ENCODE peak calls at places on chromosome 11, in ten cellular contexts. A is prostate gland; C is NT2/D1; G is foreskin melanocyte; S is stimulated activated CD4-positive, alpha-beta T cell treated with anti-CD3 and anti-CD28 coated beads, TNF-alpha, amount 100 ng/mL, for 24 hours; I is H9; M is fibroblast of the aortic adventitia; E is head of caudate nucleus; R is HFFc6; D is cardiac fibroblast. Z is an unnamed sample.
A peak's percentile ranks its signal among the peaks of the same experiment; 100 is the strongest.

GRCh38 chr11:120854988-120855387 is 168.9 kb upstream of the TBCEL start:
- DNase-seq in A (no peak), C (no peak), G (no peak), S (no peak), I (no peak), M (peak; percentile 6), E (no peak), R (no peak), D (no peak), Z (no peak)

GRCh38 chr11:42770444-42771065 is 541.2 kb upstream of the API5 start:
- DNase-seq in A (no peak), C (peak; percentile 52), G (peak; percentile 4), S (no peak), I (peak; percentile 31), M (no peak), E (peak; percentile 31), R (no peak), D (peak; percentile 39), Z (peak; percentile 14)

GRCh38 chr11:117816151-117816741 is 8.3 kb downstream of the FXYD2 start:
- DNase-seq in A (no peak), C (peak; percentile 75), G (peak; percentile 35), S (no peak), I (peak; percentile 70), M (peak; percentile 52), E (no peak), R (peak; percentile 70), D (peak; percentile 48), Z (no peak)

GRCh38 chr11:834371-835316 is 1.9 kb downstream of the CD151 start:
- DNase-seq in A (peak; percentile 59), C (no peak), G (peak; percentile 38), S (no peak), I (peak; percentile 61), M (peak; percentile 58), E (no peak), R (peak; percentile 77), D (peak; percentile 64), Z (peak; percentile 94)

GRCh38 chr11:118135796-118136165 is 16.8 kb downstream of the SCN4B start:
- DNase-seq in A (no peak), C (no peak), G (no peak), S (no peak), I (no peak), M (no peak), E (no peak), R (no peak), D (no peak), Z (no peak)

GRCh38 chr11:124900464-124900863 is 2.8 kb upstream of the ROBO4 start:
- DNase-seq in A (no peak), C (peak; percentile 48), G (peak; percentile 51), S (no peak), I (peak; percentile 40), M (peak; percentile 88), E (no peak), R (peak; percentile 85), D (peak; percentile 96), Z (peak; percentile 37)

GRCh38 chr11:17921620-17922473 is 91.0 kb downstream of the SERGEF start:
- DNase-seq in A (no peak), C (no peak), G (no peak), S (no peak), I (no peak), M (peak; percentile 71), E (no peak), R (no peak), D (peak; percentile 77), Z (no peak)

GRCh38 chr11:126817096-126817495 is 183.5 kb downstream of the KIRREL3 start:
- DNase-seq in A (no peak), C (no peak), G (no peak), S (no peak), I (no peak), M (no peak), E (no peak), R (peak; percentile 64), D (peak; percentile 16), Z (peak; percentile 32)

GRCh38 chr11:10544491-10545470 is 3.8 kb upstream of the RNF141 start:
- DNase-seq in A (no peak), C (no peak), G (no peak), S (no peak), I (no peak), M (no peak), E (no peak), R (no peak), D (no peak), Z (no peak)

GRCh38 chr11:117375960-117376359 is 48.3 kb downstream of the CEP164 start:
- DNase-seq in A (no peak), C (no peak), G (no peak), S (no peak), I (no peak), M (no peak), E (peak; percentile 93), R (no peak), D (no peak), Z (no peak)

GRCh38 chr11:91857194-91857593 is 367.4 kb upstream of the FAT3 start:
- DNase-seq in A (no peak), C (no peak), G (no peak), S (no peak), I (no peak), M (no peak), E (no peak), R (no peak), D (peak; percentile 7), Z (no peak)

GRCh38 chr11:132972565-132972964 is 559.7 kb downstream of the OPCML start:
- DNase-seq in A (no peak), C (no peak), G (peak; percentile 77), S (no peak), I (no peak), M (no peak), E (peak; percentile 53), R (no peak), D (no peak), Z (no peak)

GRCh38 chr11:36411202-36411640 is 98.9 kb downstream of the TRAF6 start:
- DNase-seq in A (no peak), C (no peak), G (no peak), S (no peak), I (no peak), M (no peak), E (peak; percentile 11), R (no peak), D (peak; percentile 39), Z (no peak)

GRCh38 chr11:102924851-102925380 is 30.6 kb downstream of the MMP13 start:
- DNase-seq in A (no peak), C (no peak), G (peak; percentile 23), S (no peak), I (no peak), M (no peak), E (no peak), R (peak; percentile 57), D (no peak), Z (no peak)